ENCODE peak calls at places on chromosome 6, in nine cellular contexts. A is OCI-LY7, O is PC-3, F is breast epithelium, U is fibroblast of mammary gland, C is fibroblast of lung, I is astrocyte of the spinal cord, Y is AG04450, E is SK-N-SH. B is an unnamed sample.

GRCh38 chr6:35426074-35426473 is 26.1 kb upstream of the FANCE start:
- DNase-seq in A (peak; percentile 24), O (no peak), F (no peak), U (no peak), C (no peak), I (no peak), Y (no peak), E (no peak), B (no peak)

GRCh38 chr6:106527979-106528378 is 101.3 kb downstream of the RTN4IP1 start:
- DNase-seq in A (no peak), O (peak; percentile 88), F (no peak), U (peak; percentile 99), C (peak; percentile 98), I (peak; percentile 96), Y (peak; percentile 84), E (no peak), B (peak; percentile 75)

GRCh38 chr6:159695984-159696383 is 2.9 kb upstream of the SOD2 start:
- DNase-seq in A (no peak), O (no peak), F (no peak), U (peak; percentile 71), C (peak; percentile 59), I (no peak), Y (peak; percentile 49), E (no peak), B (no peak)

GRCh38 chr6:7165736-7166296 is 58.1 kb downstream of the RREB1 start:
- DNase-seq in A (no peak), O (no peak), F (no peak), U (no peak), C (peak; percentile 37), I (peak; percentile 30), Y (no peak), E (no peak), B (no peak)

GRCh38 chr6:120055071-120055470 is 705.5 kb upstream of the MAN1A1 start:
- DNase-seq in A (no peak), O (no peak), F (no peak), U (no peak), C (no peak), I (no peak), Y (no peak), E (no peak), B (no peak)

GRCh38 chr6:127201321-127201720 is 65.3 kb upstream of the RNF146 start:
- DNase-seq in A (no peak), O (peak; percentile 46), F (no peak), U (peak; percentile 65), C (peak; percentile 87), I (peak; percentile 72), Y (peak; percentile 21), E (no peak), B (no peak)

GRCh38 chr6:73679009-73679408 is 17.0 kb upstream of the CD109 start:
- DNase-seq in A (no peak), O (no peak), F (no peak), U (no peak), C (no peak), I (no peak), Y (no peak), E (no peak), B (no peak)

GRCh38 chr6:134642217-134642616 is 307.7 kb downstream of the ALDH8A1 start:
- DNase-seq in A (no peak), O (no peak), F (no peak), U (peak; percentile 58), C (no peak), I (no peak), Y (peak; percentile 41), E (no peak), B (no peak)

GRCh38 chr6:37059344-37060194 is 54.1 kb downstream of the FGD2 start:
- DNase-seq in A (no peak), O (peak; percentile 97), F (no peak), U (peak; percentile 98), C (peak; percentile 97), I (peak; percentile 94), Y (peak; percentile 81), E (no peak), B (peak; percentile 92)

DNA sequence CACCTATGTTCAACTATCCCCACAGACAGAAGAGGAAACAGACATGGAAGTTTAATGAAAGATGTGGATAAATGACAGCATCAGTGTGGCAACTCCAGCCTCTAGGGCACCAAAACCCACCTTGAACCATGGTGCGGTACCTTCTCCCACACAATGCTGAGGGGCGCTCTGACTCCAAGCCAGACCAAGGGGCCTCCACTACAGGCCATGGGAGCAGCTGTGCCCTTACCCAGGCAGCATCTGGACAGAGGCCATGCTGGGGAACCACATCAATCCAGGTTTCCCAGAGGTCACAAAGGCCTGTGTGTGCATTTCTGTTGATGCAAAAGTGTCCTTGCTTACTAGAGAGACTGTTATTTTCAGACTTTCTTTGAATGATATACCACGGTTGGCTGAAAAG is 4.1 kb downstream of the PRR18 start:
- DNase-seq in A (no peak), O (no peak), F (no peak), U (no peak), C (no peak), I (no peak), Y (no peak), E (no peak), B (no peak)
- TF ChIP-seq CTCF in A (no peak), O (no peak), F (no peak), U (no peak), C (no peak), I (no peak), Y (no peak), E (no peak), B (no peak)

GRCh38 chr6:27161115-27161514 is 86.4 kb upstream of the PRSS16 start:
- DNase-seq in A (no peak), O (no peak), F (no peak), U (no peak), C (no peak), I (no peak), Y (no peak), E (no peak), B (no peak)

GRCh38 chr6:27156874-27157460 is 90.5 kb upstream of the PRSS16 start:
- DNase-seq in A (no peak), O (no peak), F (no peak), U (no peak), C (no peak), I (no peak), Y (no peak), E (no peak), B (no peak)

GRCh38 chr6:27159725-27160124 is 87.8 kb upstream of the PRSS16 start:
- DNase-seq in A (no peak), O (no peak), F (no peak), U (no peak), C (no peak), I (no peak), Y (no peak), E (no peak), B (no peak)

GRCh38 chr6:27157461-27158315 is 89.8 kb upstream of the PRSS16 start:
- DNase-seq in A (peak; percentile 61), O (peak; percentile 87), F (no peak), U (peak; percentile 83), C (peak; percentile 72), I (peak; percentile 50), Y (no peak), E (no peak), B (peak; percentile 76)

GRCh38 chr6:27158316-27158643 is 89.2 kb upstream of the PRSS16 start:
- DNase-seq in A (no peak), O (no peak), F (no peak), U (no peak), C (no peak), I (no peak), Y (no peak), E (no peak), B (no peak)
- H3K4me3 ChIP-seq in A (no peak overlapping the region), O (peak overlapping the region; percentile 81), F (peak overlapping the region; percentile 70), U (no peak overlapping the region), C (peak overlapping the region; percentile 65), I (no peak overlapping the region), Y (peak overlapping the region; percentile 62), E (peak overlapping the region; percentile 57), B (no peak overlapping the region)

GRCh38 chr6:164109770-164110140 is 695.2 kb downstream of the QKI start:
- DNase-seq in A (peak; percentile 6), O (no peak), F (no peak), U (no peak), C (peak; percentile 35), I (no peak), Y (no peak), E (no peak), B (no peak)
- TF ChIP-seq CTCF in A (peak; percentile 75), O (peak; percentile 49), F (peak; percentile 25), U (peak; percentile 39), C (peak; percentile 4), I (peak; percentile 63), Y (no peak), E (peak; percentile 21), B (no peak)

GRCh38 chr6:44737349-44737748 is 349.8 kb downstream of the CDC5L start:
- DNase-seq in A (no peak), O (no peak), F (no peak), U (no peak), C (no peak), I (no peak), Y (no peak), E (no peak), B (no peak)

GRCh38 chr6:44737829-44738528 is 350.5 kb downstream of the CDC5L start:
- DNase-seq in A (no peak), O (no peak), F (no peak), U (peak; percentile 11), C (no peak), I (no peak), Y (no peak), E (no peak), B (no peak)

GRCh38 chr6:44740566-44741120 is 353.1 kb downstream of the CDC5L start:
- DNase-seq in A (no peak), O (no peak), F (no peak), U (no peak), C (no peak), I (no peak), Y (no peak), E (no peak), B (no peak)

GRCh38 chr6:44739163-44739562 is 351.7 kb downstream of the CDC5L start:
- DNase-seq in A (no peak), O (no peak), F (no peak), U (peak; percentile 73), C (peak; percentile 41), I (peak; percentile 27), Y (no peak), E (no peak), B (no peak)

GRCh38 chr6:44738652-44739141 is 351.2 kb downstream of the CDC5L start:
- DNase-seq in A (no peak), O (no peak), F (no peak), U (peak; percentile 94), C (peak; percentile 29), I (no peak), Y (no peak), E (no peak), B (no peak)
- H3K4me3 ChIP-seq in A (no peak overlapping the region), O (no peak overlapping the region), F (no peak overlapping the region), U (no peak overlapping the region), C (no peak overlapping the region), I (no peak overlapping the region), Y (no peak overlapping the region), E (no peak overlapping the region), B (no peak overlapping the region)

GRCh38 chr6:39599341-39599740 is 125.9 kb downstream of the KIF6 start:
- DNase-seq in A (no peak), O (no peak), F (no peak), U (no peak), C (no peak), I (no peak), Y (no peak), E (no peak), B (peak; percentile 19)
- TF ChIP-seq CTCF in A (no peak), O (no peak), F (no peak), U (no peak), C (no peak), I (no peak), Y (no peak), E (no peak), B (no peak)